ENCODE peak calls at places on chromosomes 13 and 19, in four cellular contexts. D is hepatocyte; J is mammary epithelial cell; S is CD8-positive, alpha-beta T cell. Z is an unnamed sample. For H3K36me3 and H3K9me3, the result is how much of the 10 kb centered on the place peaks cover.

GRCh38 chr13:42272776-42273175 is 824 bp downstream of the AKAP11 start:
- DNase-seq in J (no peak), D (no peak), S (no peak), Z (no peak)

GRCh38 chr13:80475718-80476117 is 134.8 kb upstream of the SPRY2 start:
- DNase-seq in J (no peak), S (no peak), D (no peak), Z (no peak)

GRCh38 chr13:51874651-51875050 is 12.9 kb downstream of the CCDC70 start:
- DNase-seq in D (peak), S (no peak), J (no peak), Z (no peak)

GRCh38 chr13:62781866-62782265 is 1366.2 kb upstream of the PCDH20 start:
- DNase-seq in S (no peak), J (no peak), D (no peak), Z (no peak)

GRCh38 chr19:4369888-4370260 is 26.5 kb downstream of the MPND start:
- DNase-seq in D (no peak), J (peak), S (peak), Z (peak)

GRCh38 chr19:14848822-14849221 is at the start of gene OR7A10:
- DNase-seq in D (no peak), J (no peak), S (no peak), Z (no peak)

GRCh38 chr19:887072-887471 is 5.9 kb downstream of the MED16 start:
- DNase-seq in S (no peak), D (peak), J (no peak), Z (no peak)

GRCh38 chr19:29266603-29267002 is 53.7 kb upstream of the UQCRFS1 start:
- DNase-seq in J (no peak), S (no peak), D (no peak), Z (no peak)

GRCh38 chr19:49847731-49848696 is 2.9 kb upstream of the PTOV1 start:
- DNase-seq in J (peak), S (no peak), D (no peak), Z (no peak)

GRCh38 chr19:13881231-13881691 is 4.3 kb downstream of the NANOS3 start:
- DNase-seq in D (no peak), S (no peak), J (no peak), Z (peak)

GRCh38 chr13:99258946-99259345 is 767 bp upstream of the GPR18 start:
- DNase-seq in S (no peak), D (no peak), J (no peak), Z (no peak)

GRCh38 chr19:14315433-14315832 is 65.8 kb upstream of the ADGRE5 start:
- DNase-seq in S (no peak), J (no peak), D (no peak), Z (no peak)

GRCh38 chr13:95603887-95604533 is 40.5 kb downstream of the DZIP1 start:
- DNase-seq in J (peak), S (no peak), D (peak), Z (no peak)

GRCh38 chr19:55620410-55620809 is 4.0 kb downstream of the ZNF784 start:
- DNase-seq in D (no peak), J (no peak), S (no peak), Z (no peak)

GRCh38 chr13:101626925-101627555 is 174.6 kb downstream of the ITGBL1 start:
- DNase-seq in S (peak), D (no peak), J (no peak), Z (no peak)

GRCh38 chr13:35957174-35957867 is 173.9 kb downstream of the DCLK1 start:
- DNase-seq in D (no peak), J (peak), S (no peak), Z (no peak)

GRCh38 chr19:35797663-35798062 is 15.0 kb downstream of the PRODH2 start:
- DNase-seq in J (no peak), S (no peak), D (no peak), Z (no peak)

GRCh38 chr13:58059624-58060023 is 428.1 kb downstream of the PCDH17 start:
- DNase-seq in S (no peak), D (no peak), J (no peak), Z (no peak)

GRCh38 chr19:3983936-3984583 is 1.2 kb downstream of the EEF2 start:
- DNase-seq in D (peak), J (peak), S (no peak), Z (no peak)

GRCh38 chr13:99870541-99870940 is 101.0 kb downstream of the ZIC5 start:
- DNase-seq in S (no peak), D (no peak), J (no peak), Z (no peak)

GRCh38 chr19:30406220-30406944 is 34.2 kb downstream of the ZNF536 start:
- DNase-seq in D (peak), J (no peak), S (no peak), Z (no peak)

GRCh38 chr13:46211116-46211515 is 612 bp upstream of the LRRC63 start:
- DNase-seq in S (peak), D (peak), J (no peak), Z (no peak)

GRCh38 chr19:497476-497860 is 1.2 kb downstream of the MADCAM1 start:
- DNase-seq in S (no peak), J (no peak), D (no peak), Z (no peak)

GRCh38 chr19:41226053-41226873 is 7.2 kb downstream of the AXL start:
- DNase-seq in D (peak), S (peak), J (no peak), Z (peak)

GRCh38 chr19:29278716-29279115 is 65.8 kb upstream of the UQCRFS1 start:
- DNase-seq in D (no peak), S (no peak), J (no peak), Z (no peak)

GRCh38 chr19:5588906-5589676 is 21.3 kb upstream of the TINCR start:
- DNase-seq in S (no peak), D (no peak), J (no peak), Z (no peak)

GRCh38 chr19:1874554-1875185 is 10.6 kb downstream of the ABHD17A start:
- DNase-seq in D (no peak), J (no peak), S (no peak), Z (no peak)

GRCh38 chr19:30118221-30118620 is 176.2 kb downstream of the URI1 start:
- DNase-seq in S (no peak), D (no peak), J (no peak), Z (no peak)

GRCh38 chr13:28754698-28755545 is 36.2 kb upstream of the SLC46A3 start:
- DNase-seq in S (no peak), J (no peak), D (peak), Z (no peak)

GRCh38 chr13:101739382-101740178 is 287.1 kb downstream of the ITGBL1 start:
- DNase-seq in J (no peak), S (no peak), D (no peak), Z (no peak)

GRCh38 chr13:105915451-105915850 is 620.0 kb downstream of the EFNB2 start:
- DNase-seq in S (no peak), D (no peak), J (no peak), Z (no peak)

GRCh38 chr13:99496322-99497142 is 4.7 kb upstream of the TM9SF2 start:
- DNase-seq in D (no peak), S (peak), J (no peak), Z (peak)

GRCh38 chr13:39815345-39816111 is 160.1 kb downstream of the COG6 start:
- DNase-seq in D (no peak), J (no peak), S (no peak), Z (no peak)

GRCh38 chr19:58409010-58409790 is 751 bp downstream of the ZNF584 start:
- DNase-seq in J (no peak), D (peak), S (no peak), Z (no peak)

GRCh38 chr13:102868366-102868936 is 22.6 kb downstream of the ERCC5 start:
- DNase-seq in J (no peak), D (no peak), S (no peak), Z (no peak)

GRCh38 chr13:73090116-73090811 is 31.5 kb downstream of the KLF5 start:
- DNase-seq in S (no peak), J (peak), D (peak), Z (no peak)

DNA sequence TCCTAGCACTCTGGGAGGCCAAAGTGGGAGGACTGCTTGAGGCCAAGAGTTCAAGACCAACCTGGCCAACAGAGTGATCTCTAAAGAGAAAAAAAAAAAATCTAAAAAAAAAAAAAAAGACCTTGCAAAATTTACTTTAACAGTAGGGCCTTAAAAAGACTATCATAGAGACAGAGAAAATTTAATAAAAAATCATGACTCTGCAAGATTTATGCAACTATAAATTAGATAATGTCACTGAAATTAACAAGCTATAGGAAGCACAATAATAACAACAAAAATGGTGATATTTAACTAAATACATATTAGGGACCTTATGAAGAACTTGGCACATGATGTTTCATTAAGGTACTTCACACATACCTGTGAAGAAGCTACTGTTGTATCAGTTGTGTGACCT is 11.2 kb downstream of the ZNF45 start:
- DNase-seq in D (no peak), S (no peak), J (no peak), Z (no peak)
- H3K36me3 ChIP-seq in D (under half), S (half or more), J (under half), Z (half or more)

GRCh38 chr13:54150851-54151250 is 1122.2 kb downstream of the OLFM4 start:
- DNase-seq in J (no peak), D (no peak), S (no peak), Z (no peak)
- H3K9me3 ChIP-seq in J (under half), D (under half), S (under half), Z (under half)

GRCh38 chr13:19991531-19991930 is 33.0 kb downstream of the ZMYM2 start:
- DNase-seq in S (no peak), J (no peak), D (no peak), Z (no peak)
- H3K36me3 ChIP-seq in S (under half), J (under half), D (under half), Z (under half)

DNA sequence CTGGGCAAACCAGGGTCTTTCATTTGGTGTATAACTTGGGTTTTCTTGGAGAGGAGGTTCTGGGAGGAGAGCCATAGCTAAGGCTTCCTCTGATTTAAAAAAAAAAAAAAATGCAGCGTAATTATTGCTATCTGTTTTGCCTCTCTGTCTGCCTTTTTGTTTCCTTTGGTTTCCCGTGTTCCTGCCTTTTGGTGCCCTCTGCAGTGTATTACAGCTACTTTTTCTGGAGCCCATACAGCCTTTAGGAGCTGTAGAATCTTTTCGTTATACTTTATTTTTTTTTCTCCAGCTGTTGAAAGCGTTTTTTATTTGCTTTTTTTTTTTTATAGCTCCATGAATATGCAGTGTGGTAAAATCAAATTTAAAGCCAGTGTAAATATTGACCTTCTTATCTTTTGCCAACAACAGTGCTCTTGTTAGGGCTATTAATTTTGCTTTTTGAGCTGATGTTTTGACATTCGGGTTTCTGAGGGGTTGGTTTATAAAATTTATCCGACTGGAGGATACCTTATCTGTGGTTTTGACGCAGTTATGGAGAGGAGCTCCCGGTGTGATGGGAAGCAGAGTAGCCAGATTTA is 38.1 kb downstream of the ZNF493 start:
- DNase-seq in J (no peak), D (no peak), S (no peak), Z (no peak)
- H3K9me3 ChIP-seq in J (under half), D (under half), S (under half), Z (half or more)